ENCODE peak calls at places on chromosomes 1 and 21, in six cellular contexts. R, X, W, H, K and U are unnamed samples.

GRCh38 chr1:23103001-23103879 is 65.4 kb downstream of the LUZP1 start:
- DNase-seq in X (no peak), W (peak), R (no peak), K (no peak), H (no peak), U (peak)

GRCh38 chr1:234961468-234962339 is 166.9 kb downstream of the TOMM20 start:
- DNase-seq in H (no peak), K (no peak), R (no peak), W (no peak), X (peak), U (no peak)

GRCh38 chr1:32894681-32895080 is 6.5 kb downstream of the TMEM54 start:
- DNase-seq in X (no peak), H (peak), K (no peak), R (no peak), W (no peak), U (no peak)

GRCh38 chr1:162093095-162093494 is 23.6 kb downstream of the NOS1AP start:
- DNase-seq in H (no peak), W (no peak), X (no peak), K (no peak), R (no peak), U (no peak)

GRCh38 chr1:162541619-162542141 is 19.8 kb upstream of the UAP1 start:
- DNase-seq in H (no peak), R (no peak), X (peak), K (no peak), W (no peak), U (peak)

GRCh38 chr1:213163278-213163711 is 112.3 kb downstream of the RPS6KC1 start:
- DNase-seq in R (no peak), W (no peak), H (no peak), X (no peak), K (no peak), U (no peak)

GRCh38 chr1:241679961-241680360 is 27.9 kb downstream of the WDR64 start:
- DNase-seq in X (no peak), W (no peak), K (no peak), H (no peak), R (no peak), U (no peak)

GRCh38 chr1:112707217-112708001 is 482 bp upstream of the RHOC start:
- DNase-seq in R (peak), X (peak), K (peak), W (peak), H (peak), U (peak)

GRCh38 chr1:37778654-37779053 is 13.7 kb upstream of the EPHA10 start:
- DNase-seq in W (no peak), R (no peak), X (no peak), K (no peak), H (no peak), U (no peak)

GRCh38 chr1:83822206-83822605 is 176.7 kb downstream of the TTLL7 start:
- DNase-seq in R (no peak), W (no peak), K (no peak), X (no peak), H (no peak), U (no peak)

GRCh38 chr21:33266784-33267135 is 593 bp downstream of the IL10RB start:
- DNase-seq in X (no peak), R (peak), H (no peak), K (no peak), W (peak), U (no peak)

GRCh38 chr21:20023199-20023598 is 975.0 kb upstream of the NCAM2 start:
- DNase-seq in W (no peak), H (no peak), R (no peak), X (no peak), K (no peak), U (no peak)

GRCh38 chr1:26155370-26156284 is 3.3 kb upstream of the FAM110D start:
- DNase-seq in R (no peak), H (no peak), W (no peak), X (no peak), K (no peak), U (no peak)

GRCh38 chr1:3924186-3924815 is 24.2 kb upstream of the C1orf174 start:
- DNase-seq in H (no peak), K (no peak), X (no peak), W (no peak), R (no peak), U (no peak)

GRCh38 chr21:33362044-33362555 is 37.3 kb downstream of the IFNAR1 start:
- DNase-seq in W (no peak), X (peak), R (peak), H (peak), K (no peak), U (peak)

GRCh38 chr1:44903261-44903660 is 60.2 kb upstream of the PTCH2 start:
- DNase-seq in R (no peak), K (no peak), H (no peak), X (no peak), W (no peak), U (no peak)

GRCh38 chr1:236534164-236534651 is 10.4 kb downstream of the LGALS8 start:
- DNase-seq in H (no peak), K (no peak), R (no peak), W (no peak), X (no peak), U (peak)

GRCh38 chr1:97920275-97920831 is 481 bp downstream of the DPYD start:
- DNase-seq in R (no peak), W (no peak), H (peak), X (no peak), K (no peak), U (peak)

GRCh38 chr21:38479641-38480515 is 18.4 kb downstream of the ERG start:
- DNase-seq in K (no peak), W (no peak), R (no peak), X (no peak), H (no peak), U (peak)

GRCh38 chr1:203325004-203325417 is 19.7 kb downstream of the BTG2 start:
- DNase-seq in K (no peak), X (no peak), W (peak), H (peak), R (no peak), U (no peak)

GRCh38 chr1:115255154-115255553 is 82.9 kb downstream of the NGF start:
- DNase-seq in H (no peak), W (no peak), K (no peak), R (no peak), X (no peak), U (peak)

GRCh38 chr21:30209571-30209970 is 6.3 kb downstream of the CLDN8 start:
- DNase-seq in R (no peak), X (no peak), K (no peak), W (no peak), H (peak), U (peak)

GRCh38 chr1:212155219-212155618 is 119.7 kb downstream of the DTL start:
- DNase-seq in K (no peak), X (no peak), R (no peak), W (no peak), H (no peak), U (no peak)

GRCh38 chr1:93908394-93909145 is 660 bp downstream of the GCLM start:
- DNase-seq in W (peak), X (peak), H (peak), R (peak), K (peak), U (peak)

GRCh38 chr21:29218749-29219148 is 80.0 kb upstream of the BACH1 start:
- DNase-seq in K (no peak), X (peak), R (no peak), H (no peak), W (no peak), U (peak)

GRCh38 chr1:29460211-29460610 is 223.9 kb downstream of the PTPRU start:
- DNase-seq in X (no peak), W (no peak), H (no peak), K (no peak), R (no peak), U (no peak)

GRCh38 chr1:182087951-182088350 is 26.4 kb upstream of the ZNF648 start:
- DNase-seq in W (no peak), R (no peak), K (no peak), H (no peak), X (no peak), U (peak)

GRCh38 chr1:170592591-170593111 is 60.7 kb downstream of the GORAB start:
- DNase-seq in K (no peak), H (no peak), X (no peak), R (no peak), W (no peak), U (no peak)

GRCh38 chr1:15153184-15153841 is at the start of gene TMEM51:
- DNase-seq in H (peak), R (peak), W (peak), K (peak), X (peak), U (peak)

GRCh38 chr1:230191079-230191478 is 124.0 kb downstream of the GALNT2 start:
- DNase-seq in K (peak), R (peak), X (peak), W (no peak), H (no peak), U (no peak)

GRCh38 chr1:32234792-32235191 is 12.2 kb upstream of the FAM167B start:
- DNase-seq in X (no peak), H (no peak), K (peak), R (no peak), W (no peak), U (no peak)

GRCh38 chr21:46195595-46196195 is 11.4 kb upstream of the SPATC1L start:
- DNase-seq in X (peak), W (peak), K (no peak), R (peak), H (no peak), U (no peak)

GRCh38 chr1:163163861-163164582 is 38.7 kb downstream of the RGS5 start:
- DNase-seq in W (no peak), R (no peak), K (no peak), X (no peak), H (no peak), U (no peak)

GRCh38 chr1:221212926-221213325 is 333.7 kb downstream of the HLX start:
- DNase-seq in H (no peak), R (no peak), W (no peak), X (no peak), K (no peak), U (no peak)

DNA sequence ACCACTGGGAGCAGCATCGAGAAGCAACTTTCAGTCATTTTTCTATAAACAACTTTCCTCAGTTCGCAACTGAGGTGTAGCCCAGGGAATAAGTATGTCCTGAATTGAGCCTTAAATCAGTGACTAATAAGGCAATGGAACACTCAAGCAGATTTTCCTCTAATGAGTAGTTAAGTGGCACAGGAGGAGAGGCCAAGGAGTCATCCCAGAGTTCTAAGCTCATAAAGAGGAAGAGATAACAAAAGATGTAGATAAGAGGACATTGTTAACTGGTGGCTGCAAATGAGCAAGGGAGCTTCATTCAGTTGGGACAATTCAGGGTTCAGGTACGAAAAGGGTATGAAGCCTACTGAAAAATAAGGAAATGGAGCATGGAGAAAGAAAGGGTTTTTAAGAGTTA is 64.5 kb downstream of the LRRC40 start:
- DNase-seq in X (no peak), W (no peak), K (no peak), R (no peak), H (peak), U (peak)
- TF ChIP-seq CTCF in X (no peak), W (no peak), K (no peak), R (no peak), H (no peak), U (no peak)

GRCh38 chr1:226121049-226121586 is 58.6 kb downstream of the H3-3A start:
- DNase-seq in R (no peak), X (no peak), H (no peak), W (no peak), K (no peak), U (no peak)

GRCh38 chr1:226123591-226124471 is 61.3 kb downstream of the H3-3A start:
- DNase-seq in X (no peak), W (peak), K (no peak), R (peak), H (no peak), U (peak)

GRCh38 chr1:226121587-226122400 is 59.3 kb downstream of the H3-3A start:
- DNase-seq in X (peak), W (peak), H (peak), R (peak), K (peak), U (peak)

GRCh38 chr1:226125097-226125630 is 61.4 kb downstream of the ACBD3 start:
- DNase-seq in W (peak), K (peak), X (peak), H (peak), R (peak), U (peak)

GRCh38 chr1:226123212-226123560 is 60.7 kb downstream of the H3-3A start:
- DNase-seq in X (no peak), H (no peak), R (no peak), K (no peak), W (no peak), U (no peak)
- H3K4me3 ChIP-seq in X (no peak), H (peak), R (no peak), K (no peak), W (no peak), U (no peak)

GRCh38 chr1:201284636-201285035 is 1.3 kb downstream of the PKP1 start:
- DNase-seq in X (no peak), R (no peak), W (no peak), H (no peak), K (no peak), U (no peak)

GRCh38 chr1:201281573-201281972 is 1.7 kb upstream of the PKP1 start:
- DNase-seq in W (no peak), R (peak), H (no peak), X (peak), K (no peak), U (no peak)

GRCh38 chr1:201282216-201282615 is 1.1 kb upstream of the PKP1 start:
- DNase-seq in W (no peak), X (no peak), K (no peak), H (no peak), R (no peak), U (no peak)

GRCh38 chr1:201283836-201284553 is 689 bp downstream of the PKP1 start:
- DNase-seq in W (no peak), K (no peak), X (no peak), H (no peak), R (no peak), U (no peak)

DNA sequence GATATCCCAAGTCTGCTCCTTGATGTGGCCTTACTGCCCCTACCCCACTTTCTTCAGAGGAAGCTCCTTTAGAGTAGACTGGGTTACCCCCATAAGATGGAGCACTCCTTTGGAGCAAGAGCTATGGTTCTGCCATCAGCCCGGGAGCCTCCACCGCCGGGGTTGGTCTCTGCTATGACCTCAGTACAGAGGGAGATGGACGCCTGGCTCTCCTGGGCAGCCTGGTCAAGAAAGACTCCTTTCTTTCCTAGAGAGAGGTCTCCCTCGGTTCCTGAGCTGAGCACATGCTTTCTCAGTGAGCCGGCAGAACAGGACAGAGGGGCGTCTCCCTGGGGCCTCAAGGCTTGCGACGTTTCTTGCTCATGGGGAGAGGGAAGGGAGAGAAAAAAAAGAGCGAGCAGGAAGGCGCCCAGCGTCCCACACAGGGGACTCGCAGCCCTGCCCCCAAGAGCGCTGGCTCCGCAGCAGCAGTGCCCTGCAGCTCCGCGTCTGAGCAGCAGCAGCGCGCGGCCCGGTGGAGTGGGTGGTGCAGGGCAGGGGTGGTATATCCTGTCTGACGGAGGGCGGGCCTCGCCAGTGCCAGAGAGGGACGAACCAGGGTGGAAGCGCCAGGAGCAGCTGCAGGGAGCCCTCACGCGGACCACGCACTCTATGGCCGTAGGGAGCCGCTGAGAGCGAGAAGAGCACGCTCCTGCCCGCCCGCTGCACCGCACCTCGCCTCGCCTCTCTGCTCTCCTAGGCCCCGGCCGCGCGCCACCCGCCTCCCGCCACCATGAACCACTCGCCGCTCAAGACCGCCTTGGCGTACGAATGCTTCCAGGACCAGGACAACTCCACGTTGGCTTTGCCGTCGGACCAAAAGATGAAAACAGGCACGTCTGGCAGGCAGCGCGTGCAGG is at the start of gene PKP1:
- DNase-seq in W (peak), K (peak), X (peak), H (peak), R (peak), U (peak)
- TF ChIP-seq CTCF in W (no peak), K (no peak), X (no peak), H (no peak), R (no peak), U (no peak)

GRCh38 chr1:50023292-50024159 is at the start of gene AGBL4:
- DNase-seq in X (peak), K (peak), W (peak), H (no peak), R (peak), U (peak)
- H3K4me3 ChIP-seq in X (peak), K (peak), W (peak), H (no peak), R (peak), U (peak)

GRCh38 chr1:41423511-41424191 is 60.8 kb downstream of the EDN2 start:
- DNase-seq in R (no peak), K (peak), H (peak), W (no peak), X (peak), U (no peak)
- TF ChIP-seq CTCF in R (peak), K (peak), H (peak), W (no peak), X (no peak), U (peak)

GRCh38 chr1:150162582-150162861 is 12.8 kb downstream of the PLEKHO1 start:
- DNase-seq in H (no peak), R (no peak), W (no peak), X (no peak), K (no peak), U (no peak)

GRCh38 chr1:150160964-150161626 is 11.4 kb downstream of the PLEKHO1 start:
- DNase-seq in H (no peak), W (no peak), R (no peak), K (no peak), X (no peak), U (no peak)

GRCh38 chr1:150164224-150164623 is 14.5 kb downstream of the PLEKHO1 start:
- DNase-seq in K (no peak), R (no peak), H (no peak), W (no peak), X (no peak), U (no peak)

GRCh38 chr1:150162862-150163706 is 13.4 kb downstream of the PLEKHO1 start:
- DNase-seq in H (peak), X (peak), K (peak), W (peak), R (peak), U (peak)

GRCh38 chr1:150161747-150162581 is 12.2 kb downstream of the PLEKHO1 start:
- DNase-seq in W (no peak), K (no peak), H (peak), R (no peak), X (no peak), U (peak)
- H3K4me3 ChIP-seq in W (no peak), K (peak), H (peak), R (peak), X (no peak), U (no peak)